ENCODE peak calls at places on chromosomes 2 and 18, in nine cellular contexts. Y is body of pancreas, H is right lobe of liver, N is HCT116, U is gastrocnemius medialis, I is upper lobe of left lung, P is A549, D is stomach, O is IMR-90. K is an unnamed sample.

GRCh38 chr2:27041708-27042107 is 8.9 kb downstream of the TMEM214 start:
- DNase-seq in D (no peak), Y (no peak), O (no peak), P (no peak), U (no peak), N (no peak), H (no peak), I (no peak), K (no peak)

GRCh38 chr2:230864605-230865323 is at the start of gene ITM2C:
- DNase-seq in Y (peak), U (no peak), O (peak), H (peak), P (peak), N (peak), I (peak), D (peak), K (peak)

GRCh38 chr2:29011650-29012060 is 30.6 kb downstream of the TOGARAM2 start:
- DNase-seq in P (no peak), O (no peak), H (no peak), U (peak), N (no peak), Y (peak), I (peak), D (peak), K (peak)

GRCh38 chr2:159124441-159124911 is 156.0 kb downstream of the TANC1 start:
- DNase-seq in H (no peak), U (no peak), I (no peak), P (peak), Y (no peak), O (peak), N (peak), D (peak), K (peak)

GRCh38 chr2:130261970-130262760 is 63.9 kb upstream of the TUBA3E start:
- DNase-seq in H (no peak), O (peak), U (no peak), P (no peak), I (no peak), N (no peak), Y (no peak), D (no peak), K (no peak)

GRCh38 chr18:22427797-22428549 is 10.3 kb upstream of the CTAGE1 start:
- DNase-seq in U (no peak), O (no peak), P (no peak), Y (no peak), I (no peak), H (no peak), D (no peak), N (no peak), K (no peak)

GRCh38 chr2:65061910-65062339 is 5.7 kb downstream of the CEP68 start:
- DNase-seq in N (no peak), D (peak), O (no peak), U (no peak), I (no peak), P (no peak), Y (peak), H (no peak), K (no peak)

GRCh38 chr2:38073211-38074005 is 2.5 kb downstream of the CYP1B1 start:
- DNase-seq in O (no peak), U (peak), P (peak), Y (no peak), I (peak), H (peak), D (no peak), N (no peak), K (no peak)

GRCh38 chr2:237473474-237474453 is 13.3 kb upstream of the MLPH start:
- DNase-seq in I (peak), U (no peak), H (no peak), N (no peak), P (no peak), O (peak), D (no peak), Y (no peak), K (no peak)

GRCh38 chr2:55167630-55167967 is 64.5 kb downstream of the CLHC1 start:
- DNase-seq in U (no peak), Y (no peak), D (no peak), I (no peak), N (no peak), H (no peak), P (no peak), O (no peak), K (no peak)

GRCh38 chr2:131056204-131056975 is 36.9 kb downstream of the FAM168B start:
- DNase-seq in U (peak), P (no peak), H (no peak), Y (no peak), I (no peak), D (no peak), N (no peak), O (no peak), K (no peak)

GRCh38 chr2:241036397-241036963 is 38.1 kb downstream of the SNED1 start:
- DNase-seq in H (peak), D (peak), O (no peak), P (no peak), N (no peak), I (peak), Y (peak), U (no peak), K (no peak)

GRCh38 chr2:134027980-134028379 is 225.9 kb upstream of the MGAT5 start:
- DNase-seq in N (no peak), Y (peak), H (no peak), U (no peak), D (no peak), P (no peak), O (no peak), I (peak), K (no peak)

GRCh38 chr2:200199005-200199404 is 107.5 kb upstream of the SPATS2L start:
- DNase-seq in U (no peak), N (no peak), I (no peak), H (no peak), Y (no peak), D (no peak), P (no peak), O (no peak), K (no peak)

GRCh38 chr2:200194746-200195145 is 111.7 kb upstream of the SPATS2L start:
- DNase-seq in P (no peak), D (no peak), I (no peak), U (no peak), O (no peak), Y (no peak), N (no peak), H (no peak), K (no peak)

GRCh38 chr2:200203381-200203827 is 103.1 kb upstream of the SPATS2L start:
- DNase-seq in H (no peak), U (no peak), O (peak), P (no peak), D (no peak), Y (no peak), N (no peak), I (no peak), K (no peak)

GRCh38 chr2:200193791-200194190 is 112.7 kb upstream of the SPATS2L start:
- DNase-seq in O (no peak), P (no peak), D (no peak), N (no peak), Y (no peak), U (no peak), H (no peak), I (no peak), K (no peak)

DNA sequence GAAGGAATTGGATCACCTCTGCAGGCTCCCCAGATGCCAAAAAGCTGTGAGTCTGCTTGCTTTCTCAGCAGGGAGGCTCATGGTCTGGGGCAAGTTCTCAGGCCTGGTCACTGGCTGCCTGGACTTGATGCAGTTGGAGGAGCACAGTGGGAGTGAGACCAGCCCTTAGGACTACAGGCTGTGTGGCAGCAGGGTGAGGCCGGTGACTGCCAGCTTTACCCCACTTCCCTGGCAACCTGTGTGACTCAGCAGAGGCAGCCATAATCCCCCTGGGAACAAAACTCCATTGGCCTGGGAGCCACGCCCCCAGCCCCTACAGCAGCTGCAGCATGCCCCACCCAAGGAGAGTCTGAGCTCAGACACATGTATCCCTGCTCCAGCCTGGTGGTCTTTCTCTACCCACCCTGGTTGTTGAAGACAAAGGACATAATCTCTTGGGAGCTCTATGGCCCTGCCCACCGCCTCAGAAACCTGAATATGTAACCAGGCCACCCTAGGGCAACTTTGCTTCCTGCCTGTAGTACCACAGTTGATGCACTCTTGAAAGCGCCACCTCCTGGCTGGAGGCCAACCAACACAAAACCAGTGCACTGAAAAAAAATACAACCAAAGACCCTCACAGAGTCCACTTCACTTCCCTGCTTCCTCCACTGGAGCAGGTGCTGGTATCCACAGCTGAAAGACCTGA is 106.8 kb upstream of the SPATS2L start:
- DNase-seq in P (peak), H (no peak), Y (no peak), D (no peak), I (no peak), U (no peak), N (no peak), O (no peak), K (no peak)
- TF ChIP-seq CTCF in P (no peak), H (no peak), Y (no peak), D (no peak), I (no peak), U (no peak), N (peak), O (no peak), K (no peak)

GRCh38 chr18:36481935-36482334 is 184.4 kb downstream of the FHOD3 start:
- DNase-seq in U (no peak), P (no peak), D (no peak), Y (no peak), N (no peak), H (no peak), O (no peak), I (no peak), K (no peak)
- H3K27ac ChIP-seq in U (peak), P (no peak), D (no peak), Y (no peak), N (no peak), H (no peak), O (no peak), I (no peak), K (no peak)

GRCh38 chr2:60880988-60881932 is at the start of gene REL:
- DNase-seq in N (peak), Y (peak), U (peak), I (peak), H (peak), P (peak), D (peak), O (peak), K (peak)
- TF ChIP-seq POLR2A in N (peak), Y (peak), U (peak), I (peak), H (peak), P (no peak), D (no peak), O (peak), K (peak)

GRCh38 chr18:80247403-80247916 is at the start of gene PARD6G:
- DNase-seq in P (peak), U (peak), H (peak), I (peak), Y (peak), D (peak), N (peak), O (peak), K (peak)
- TF ChIP-seq CTCF in P (no peak), U (peak), H (peak), I (no peak), Y (peak), D (no peak), N (peak), O (peak), K (no peak)

GRCh38 chr2:168118733-168119518 is 128.5 kb downstream of the STK39 start:
- DNase-seq in H (no peak), D (no peak), I (no peak), N (peak), P (peak), O (peak), Y (no peak), U (no peak), K (peak)
- H3K27ac ChIP-seq in H (no peak), D (peak), I (peak), N (peak), P (no peak), O (peak), Y (peak), U (peak), K (no peak)

K was measured in testis.